ENCODE peak calls at places on chromosomes 2 and 18, in six cellular contexts. One of them, this sample, is unnamed. For H4K20me1, the result is how much of the 10 kb centered on the place peaks cover.

GRCh38 chr18:80246656-80247402 is 485 bp downstream of the PARD6G start:
- DNase-seq in GM23338: peak
- DNase-seq in Karpas-422: no peak
- DNase-seq in hepatocyte: peak
- DNase-seq in PC-3: peak
- DNase-seq in IMR-90: no peak
- DNase-seq in this sample: no peak

GRCh38 chr2:7612969-7613368 is 695.8 kb downstream of the RNF144A start:
- DNase-seq in GM23338: no peak
- DNase-seq in Karpas-422: no peak
- DNase-seq in hepatocyte: no peak
- DNase-seq in PC-3: peak
- DNase-seq in IMR-90: peak
- DNase-seq in this sample: no peak

GRCh38 chr18:25592804-25593360 is 240.9 kb upstream of the ZNF521 start:
- DNase-seq in GM23338: peak
- DNase-seq in Karpas-422: no peak
- DNase-seq in hepatocyte: no peak
- DNase-seq in PC-3: no peak
- DNase-seq in IMR-90: no peak
- DNase-seq in this sample: no peak

GRCh38 chr2:33746401-33746800 is 147.3 kb upstream of the FAM98A start:
- DNase-seq in GM23338: no peak
- DNase-seq in Karpas-422: no peak
- DNase-seq in hepatocyte: no peak
- DNase-seq in PC-3: no peak
- DNase-seq in IMR-90: no peak
- DNase-seq in this sample: no peak

GRCh38 chr2:199850718-199851498 is at the start of gene FTCDNL1:
- DNase-seq in GM23338: peak
- DNase-seq in Karpas-422: peak
- DNase-seq in hepatocyte: peak
- DNase-seq in PC-3: peak
- DNase-seq in IMR-90: peak
- DNase-seq in this sample: peak

GRCh38 chr18:33440011-33440383 is 524 bp downstream of the CCDC178 start:
- DNase-seq in GM23338: peak
- DNase-seq in Karpas-422: no peak
- DNase-seq in hepatocyte: peak
- DNase-seq in PC-3: peak
- DNase-seq in IMR-90: peak
- DNase-seq in this sample: no peak

GRCh38 chr2:20242727-20243377 is 17.9 kb upstream of the SDC1 start:
- DNase-seq in GM23338: peak
- DNase-seq in Karpas-422: no peak
- DNase-seq in hepatocyte: no peak
- DNase-seq in PC-3: no peak
- DNase-seq in IMR-90: no peak
- DNase-seq in this sample: no peak

GRCh38 chr2:15243762-15244161 is 317.4 kb downstream of the NBAS start:
- DNase-seq in GM23338: no peak
- DNase-seq in Karpas-422: no peak
- DNase-seq in hepatocyte: peak
- DNase-seq in PC-3: peak
- DNase-seq in IMR-90: peak
- DNase-seq in this sample: no peak

GRCh38 chr2:98134601-98135000 is 47.6 kb downstream of the VWA3B start:
- DNase-seq in GM23338: no peak
- DNase-seq in Karpas-422: no peak
- DNase-seq in hepatocyte: peak
- DNase-seq in PC-3: no peak
- DNase-seq in IMR-90: no peak
- DNase-seq in this sample: no peak

DNA sequence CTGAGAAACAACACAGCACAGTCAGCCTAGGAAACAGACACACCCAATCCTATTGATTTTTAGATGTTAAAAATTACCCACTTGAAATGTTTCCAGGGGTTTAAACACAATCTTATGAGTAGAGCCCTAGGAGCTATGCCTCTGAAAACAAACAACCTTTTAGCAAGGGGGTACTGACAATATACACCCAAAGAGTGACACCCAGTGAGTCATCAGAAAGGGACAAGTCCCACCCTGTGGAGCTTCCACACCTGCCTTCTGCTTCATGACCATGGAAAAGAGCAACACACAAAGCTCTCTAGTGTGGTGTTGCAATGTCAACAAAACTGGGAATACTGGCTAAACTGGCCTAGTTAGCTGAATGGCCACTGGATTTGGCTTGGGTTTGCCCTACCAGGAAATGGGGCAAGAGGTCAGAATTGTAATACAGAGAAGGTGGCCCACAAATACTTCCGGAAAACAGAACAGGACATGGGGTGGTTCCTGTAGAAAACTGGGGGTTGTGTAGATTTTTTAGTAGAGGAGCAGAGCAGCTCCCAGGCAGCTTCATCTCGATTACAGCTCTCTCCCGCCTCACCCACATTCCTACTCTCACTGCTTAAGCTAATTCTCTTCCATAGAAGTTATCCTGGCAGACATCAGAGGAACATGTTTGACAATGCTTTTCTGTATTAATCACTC is 98.2 kb downstream of the GAREM1 start:
- DNase-seq in GM23338: no peak
- DNase-seq in Karpas-422: no peak
- DNase-seq in hepatocyte: peak
- DNase-seq in PC-3: peak
- DNase-seq in IMR-90: no peak
- DNase-seq in this sample: no peak
- H3K4me2 ChIP-seq in GM23338: no peak
- H3K4me2 ChIP-seq in Karpas-422: no peak
- H3K4me2 ChIP-seq in hepatocyte: peak
- H3K4me2 ChIP-seq in PC-3: peak
- H3K4me2 ChIP-seq in IMR-90: no peak
- H3K4me2 ChIP-seq in this sample: no peak

GRCh38 chr2:216652566-216652965 is 19.3 kb downstream of the IGFBP2 start:
- DNase-seq in GM23338: no peak
- DNase-seq in Karpas-422: no peak
- DNase-seq in hepatocyte: no peak
- DNase-seq in PC-3: no peak
- DNase-seq in IMR-90: no peak
- DNase-seq in this sample: no peak
- H4K20me1 ChIP-seq in GM23338: under half
- H4K20me1 ChIP-seq in Karpas-422: under half
- H4K20me1 ChIP-seq in hepatocyte: under half
- H4K20me1 ChIP-seq in PC-3: under half
- H4K20me1 ChIP-seq in IMR-90: under half
- H4K20me1 ChIP-seq in this sample: under half

GRCh38 chr2:168797286-168797655 is 5.2 kb upstream of the NOSTRIN start:
- DNase-seq in GM23338: no peak
- DNase-seq in Karpas-422: no peak
- DNase-seq in hepatocyte: no peak
- DNase-seq in PC-3: no peak
- DNase-seq in IMR-90: no peak
- DNase-seq in this sample: no peak

GRCh38 chr2:168798076-168798887 is 4.2 kb upstream of the NOSTRIN start:
- DNase-seq in GM23338: peak
- DNase-seq in Karpas-422: no peak
- DNase-seq in hepatocyte: peak
- DNase-seq in PC-3: no peak
- DNase-seq in IMR-90: no peak
- DNase-seq in this sample: no peak

GRCh38 chr2:168798888-168799410 is 3.5 kb upstream of the NOSTRIN start:
- DNase-seq in GM23338: peak
- DNase-seq in Karpas-422: no peak
- DNase-seq in hepatocyte: peak
- DNase-seq in PC-3: no peak
- DNase-seq in IMR-90: no peak
- DNase-seq in this sample: no peak

GRCh38 chr2:168796090-168796577 is 6.3 kb upstream of the NOSTRIN start:
- DNase-seq in GM23338: no peak
- DNase-seq in Karpas-422: no peak
- DNase-seq in hepatocyte: no peak
- DNase-seq in PC-3: no peak
- DNase-seq in IMR-90: no peak
- DNase-seq in this sample: no peak

DNA sequence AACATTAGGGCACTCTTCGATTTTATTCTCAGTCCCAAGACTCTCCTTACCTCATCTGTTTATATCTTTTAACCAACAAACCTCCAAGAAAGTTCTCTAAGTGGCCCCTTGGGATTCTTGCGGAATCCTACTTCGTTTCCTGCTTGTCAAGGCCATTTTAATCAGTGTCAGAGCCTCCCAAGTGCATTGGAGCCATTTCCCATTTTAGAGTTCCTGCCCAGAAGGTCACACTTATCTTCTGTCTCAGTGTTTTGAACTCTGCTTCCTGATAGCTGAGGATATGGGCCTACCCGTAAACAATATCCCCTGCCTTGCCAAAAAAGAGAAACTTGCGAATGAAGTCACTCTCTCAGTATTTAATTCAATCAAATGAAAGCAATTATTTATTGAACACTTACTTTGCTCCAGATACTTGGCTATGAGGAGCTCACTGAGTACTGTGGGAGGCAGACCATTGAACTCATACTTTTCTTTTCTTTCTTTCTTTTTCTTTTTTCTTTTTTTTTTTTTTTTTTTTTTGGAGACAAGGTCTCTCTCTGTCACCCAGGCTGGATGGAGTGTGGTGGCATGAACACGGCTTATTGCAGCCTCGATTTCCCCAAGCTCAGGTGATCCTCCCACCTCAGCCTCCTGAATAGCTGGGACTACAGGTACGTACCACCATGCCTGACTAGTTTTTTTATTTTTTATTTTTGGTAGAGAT is 5.7 kb upstream of the NOSTRIN start:
- DNase-seq in GM23338: no peak
- DNase-seq in Karpas-422: no peak
- DNase-seq in hepatocyte: no peak
- DNase-seq in PC-3: no peak
- DNase-seq in IMR-90: peak
- DNase-seq in this sample: no peak
- H3K4me2 ChIP-seq in GM23338: no peak
- H3K4me2 ChIP-seq in Karpas-422: no peak
- H3K4me2 ChIP-seq in hepatocyte: no peak
- H3K4me2 ChIP-seq in PC-3: no peak
- H3K4me2 ChIP-seq in IMR-90: no peak
- H3K4me2 ChIP-seq in this sample: no peak

DNA sequence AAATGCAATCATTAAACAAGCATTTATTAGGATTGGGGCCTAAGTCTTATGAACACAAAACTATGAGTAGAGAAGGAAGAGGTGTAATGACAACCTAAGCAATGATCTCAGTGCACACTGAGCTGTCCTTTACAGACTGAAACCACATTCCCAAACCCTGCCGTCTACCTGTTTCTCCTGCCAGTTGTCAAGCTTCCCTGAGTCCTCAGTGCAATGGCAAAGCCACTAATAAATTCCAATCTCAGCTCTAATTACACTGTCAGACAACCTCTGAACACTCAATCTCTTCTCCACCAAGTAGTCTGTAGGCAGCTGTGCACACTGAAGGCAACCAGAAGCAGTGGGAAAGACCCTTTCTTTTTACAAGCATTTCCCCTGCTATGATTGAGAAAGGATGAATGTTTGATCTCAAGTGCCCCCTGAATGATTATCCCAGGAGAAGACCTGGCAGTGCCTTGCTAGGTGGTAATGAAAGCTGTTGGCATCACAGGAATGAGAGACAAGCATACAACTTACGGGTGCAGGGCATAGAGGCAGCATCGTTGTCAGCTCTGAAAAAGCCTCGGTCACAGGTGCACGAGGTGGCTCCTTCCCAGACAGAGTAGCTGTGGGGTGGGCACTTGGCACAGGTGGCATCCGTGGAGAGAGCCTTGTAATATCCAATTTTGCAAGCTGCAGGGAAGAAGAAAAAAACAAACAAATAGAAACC is 71.4 kb downstream of the EPHA4 start:
- DNase-seq in GM23338: no peak
- DNase-seq in Karpas-422: no peak
- DNase-seq in hepatocyte: no peak
- DNase-seq in PC-3: no peak
- DNase-seq in IMR-90: no peak
- DNase-seq in this sample: no peak
- H4K20me1 ChIP-seq in GM23338: under half
- H4K20me1 ChIP-seq in Karpas-422: under half
- H4K20me1 ChIP-seq in hepatocyte: under half
- H4K20me1 ChIP-seq in PC-3: under half
- H4K20me1 ChIP-seq in IMR-90: under half
- H4K20me1 ChIP-seq in this sample: under half

DNA sequence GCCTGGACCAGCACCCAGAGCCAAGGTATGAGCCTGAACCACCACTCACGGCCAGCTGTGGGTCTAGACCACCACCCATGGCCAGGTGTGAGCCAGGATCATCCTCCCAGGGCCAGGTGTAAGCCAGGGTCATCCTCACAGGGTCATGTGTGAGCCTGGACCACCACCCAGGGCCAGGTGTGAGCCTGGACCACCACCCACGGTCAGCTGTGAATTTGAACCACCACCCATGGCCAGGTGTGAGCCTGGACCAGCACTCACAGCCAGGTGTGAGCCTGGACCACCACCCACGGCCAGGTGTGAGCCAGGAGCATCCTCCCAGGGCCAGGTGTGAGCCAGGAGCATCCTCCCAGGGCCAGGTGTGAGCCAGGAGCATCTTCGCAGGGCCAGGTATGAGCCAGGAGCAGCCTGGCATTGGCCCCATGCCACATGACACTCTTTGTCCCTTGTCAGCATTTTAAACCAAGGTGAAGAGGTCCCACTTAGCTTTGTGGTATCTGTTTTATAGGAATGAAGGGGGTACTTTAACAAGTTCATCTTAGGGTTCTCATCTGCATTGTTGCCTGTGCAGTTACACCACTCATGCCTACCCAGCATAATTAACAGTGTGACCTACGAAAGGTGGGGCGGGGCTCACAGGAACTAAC is 71.2 kb downstream of the AGAP1 start:
- DNase-seq in GM23338: no peak
- DNase-seq in Karpas-422: no peak
- DNase-seq in hepatocyte: no peak
- DNase-seq in PC-3: no peak
- DNase-seq in IMR-90: no peak
- DNase-seq in this sample: no peak
- H3K4me2 ChIP-seq in GM23338: no peak
- H3K4me2 ChIP-seq in Karpas-422: no peak
- H3K4me2 ChIP-seq in hepatocyte: no peak
- H3K4me2 ChIP-seq in PC-3: no peak
- H3K4me2 ChIP-seq in IMR-90: no peak
- H3K4me2 ChIP-seq in this sample: no peak

DNA sequence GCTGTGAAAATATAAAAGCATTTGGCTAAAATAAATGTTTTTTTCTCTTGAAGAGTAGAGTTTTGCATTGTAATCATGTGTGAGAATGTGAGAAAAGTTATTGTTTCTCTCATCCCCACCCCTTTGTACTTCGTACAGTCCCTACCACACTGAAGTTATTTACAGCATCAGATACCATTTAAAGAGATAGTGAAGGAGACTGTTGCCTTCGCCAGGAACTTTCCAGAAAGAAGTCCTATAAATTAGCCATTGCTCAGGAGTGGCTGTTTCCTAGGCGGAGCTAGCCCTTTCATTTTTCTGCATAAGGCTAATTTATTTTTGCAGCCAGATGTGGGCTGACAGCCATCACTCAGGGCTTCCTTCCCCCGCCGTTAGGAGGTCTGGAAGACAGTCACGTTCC is 16.9 kb downstream of the TSHZ1 start:
- DNase-seq in GM23338: no peak
- DNase-seq in Karpas-422: no peak
- DNase-seq in hepatocyte: peak
- DNase-seq in PC-3: no peak
- DNase-seq in IMR-90: no peak
- DNase-seq in this sample: no peak
- H4K20me1 ChIP-seq in GM23338: under half
- H4K20me1 ChIP-seq in Karpas-422: under half
- H4K20me1 ChIP-seq in hepatocyte: under half
- H4K20me1 ChIP-seq in PC-3: under half
- H4K20me1 ChIP-seq in IMR-90: under half
- H4K20me1 ChIP-seq in this sample: under half